ENCODE peak calls at places on chromosomes 12 and 14, in four cellular contexts. L is lower leg skin, Y is HFF-Myc, G is aorta. P is an unnamed sample.

GRCh38 chr12:60101715-60102114 is 505.9 kb downstream of the SLC16A7 start:
- DNase-seq in G (no peak), L (no peak), Y (no peak), P (no peak)

GRCh38 chr12:132106921-132107320 is 37.2 kb downstream of the DDX51 start:
- DNase-seq in Y (no peak), L (no peak), G (no peak), P (no peak)

GRCh38 chr12:55647027-55647426 is 10.3 kb downstream of the OR10P1 start:
- DNase-seq in G (no peak), L (no peak), Y (no peak), P (no peak)

GRCh38 chr12:77841467-77842054 is 10.9 kb downstream of the NAV3 start:
- DNase-seq in Y (no peak), G (no peak), L (no peak), P (no peak)

GRCh38 chr12:44847888-44848770 is 28.0 kb downstream of the NELL2 start:
- DNase-seq in G (no peak), Y (no peak), L (no peak), P (no peak)

GRCh38 chr14:51147183-51147582 is 52.3 kb upstream of the TRIM9 start:
- DNase-seq in G (no peak), Y (no peak), L (no peak), P (no peak)

GRCh38 chr12:95547522-95548055 is 3.7 kb downstream of the USP44 start:
- DNase-seq in G (no peak), Y (no peak), L (peak; percentile 57), P (no peak)

GRCh38 chr14:30681752-30682355 is 59.7 kb downstream of the SCFD1 start:
- DNase-seq in Y (no peak), L (no peak), G (no peak), P (no peak)

GRCh38 chr14:102362084-102362483 is 606 bp downstream of the CINP start:
- DNase-seq in G (no peak), Y (no peak), L (no peak), P (no peak)

GRCh38 chr12:31728289-31728916 is 418 bp downstream of the AMN1 start:
- DNase-seq in Y (no peak), L (no peak), G (no peak), P (no peak)

GRCh38 chr12:14930299-14930698 is 8.0 kb downstream of the ERP27 start:
- DNase-seq in G (no peak), Y (no peak), L (no peak), P (no peak)

GRCh38 chr14:50823051-50823762 is 7.8 kb downstream of the NIN start:
- DNase-seq in Y (no peak), L (no peak), G (no peak), P (no peak)

GRCh38 chr14:36556811-36557433 is 25.5 kb downstream of the NKX2-8 start:
- DNase-seq in L (no peak), Y (no peak), G (no peak), P (no peak)

GRCh38 chr12:130506844-130507243 is 169.2 kb downstream of the PIWIL1 start:
- DNase-seq in G (no peak), L (no peak), Y (no peak), P (no peak)

GRCh38 chr12:123990512-123990911 is 17.5 kb downstream of the ZNF664 start:
- DNase-seq in L (no peak), G (no peak), Y (no peak), P (no peak)

GRCh38 chr14:52259452-52259851 is 8.0 kb upstream of the PTGDR start:
- DNase-seq in G (no peak), L (no peak), Y (no peak), P (no peak)

GRCh38 chr14:32252030-32252670 is 49.1 kb upstream of the RNU6-8 start:
- DNase-seq in L (peak; percentile 58), Y (peak; percentile 62), G (no peak), P (peak; percentile 42)

GRCh38 chr14:53391631-53392030 is 238.5 kb upstream of the DDHD1 start:
- DNase-seq in G (no peak), L (no peak), Y (no peak), P (no peak)

GRCh38 chr12:104376650-104377506 is 73.3 kb downstream of the EID3 start:
- DNase-seq in Y (no peak), G (no peak), L (no peak), P (no peak)

GRCh38 chr12:52280319-52280795 is 5.9 kb downstream of the KRT86 start:
- DNase-seq in G (peak; percentile 89), L (peak; percentile 64), Y (peak; percentile 43), P (peak; percentile 93)

GRCh38 chr12:16612647-16613046 is 6.7 kb upstream of the LMO3 start:
- DNase-seq in G (no peak), L (no peak), Y (no peak), P (no peak)

GRCh38 chr14:75295491-75296338 is 17.1 kb downstream of the FOS start:
- DNase-seq in G (peak; percentile 93), L (peak; percentile 87), Y (no peak), P (no peak)

GRCh38 chr12:30599631-30600030 is 96.0 kb downstream of the IPO8 start:
- DNase-seq in L (no peak), G (no peak), Y (no peak), P (no peak)

GRCh38 chr12:538731-539539 is 79.2 kb downstream of the B4GALNT3 start:
- DNase-seq in L (no peak), G (peak; percentile 87), Y (no peak), P (no peak)

GRCh38 chr14:103329421-103330347 is 4.4 kb upstream of the EIF5 start:
- DNase-seq in L (peak; percentile 51), Y (no peak), G (no peak), P (no peak)

GRCh38 chr12:58359084-58359483 is 417.7 kb downstream of the ATP23 start:
- DNase-seq in L (no peak), Y (peak; percentile 77), G (no peak), P (peak; percentile 83)

GRCh38 chr12:57775563-57776246 is 3.3 kb downstream of the EEF1AKMT3 start:
- DNase-seq in G (no peak), L (no peak), Y (no peak), P (no peak)

GRCh38 chr14:101174980-101175606 is 271.6 kb upstream of the RTL1 start:
- DNase-seq in Y (no peak), L (no peak), G (no peak), P (no peak)

GRCh38 chr12:89179983-89180382 is 172.3 kb downstream of the DUSP6 start:
- DNase-seq in L (peak; percentile 92), Y (peak; percentile 94), G (no peak), P (peak; percentile 89)

GRCh38 chr12:5243014-5243413 is 188.9 kb upstream of the NTF3 start:
- DNase-seq in Y (no peak), G (no peak), L (no peak), P (no peak)

GRCh38 chr14:89958966-89959365 is 3.2 kb downstream of the TDP1 start:
- DNase-seq in L (no peak), G (no peak), Y (no peak), P (no peak)